ENCODE peak calls at places on chromosomes 11 and 22, in eight cellular contexts. P is psoas muscle, L is GM06990, O is cardiac muscle cell, Q is BE2C, J is pancreas, V is spleen, X is HL-60. Y is an unnamed sample.

GRCh38 chr22:35552846-35553245 is 12.2 kb downstream of the RASD2 start:
- DNase-seq in P (no peak), L (no peak), O (no peak), Q (no peak), J (no peak), V (no peak), X (no peak), Y (no peak)

GRCh38 chr11:2802389-2803185 is 83.0 kb downstream of the CDKN1C start:
- DNase-seq in P (peak; percentile 46), L (no peak), O (no peak), Q (peak; percentile 55), J (peak; percentile 7), V (peak; percentile 60), X (no peak), Y (no peak)

GRCh38 chr11:94024547-94024946 is 3.4 kb downstream of the HEPHL1 start:
- DNase-seq in P (no peak), L (no peak), O (no peak), Q (peak; percentile 33), J (no peak), V (no peak), X (no peak), Y (no peak)

GRCh38 chr22:46657996-46658947 is 38.1 kb downstream of the GRAMD4 start:
- DNase-seq in P (no peak), L (no peak), O (no peak), Q (no peak), J (no peak), V (no peak), X (no peak), Y (no peak)

GRCh38 chr11:123202723-123203122 is 7.7 kb upstream of the CLMP start:
- DNase-seq in P (no peak), L (no peak), O (no peak), Q (no peak), J (no peak), V (no peak), X (no peak), Y (no peak)

GRCh38 chr22:42026705-42027104 is 28.1 kb downstream of the WBP2NL start:
- DNase-seq in P (no peak), L (no peak), O (no peak), Q (no peak), J (no peak), V (no peak), X (no peak), Y (no peak)

GRCh38 chr11:10414659-10415058 is 40.4 kb upstream of the AMPD3 start:
- DNase-seq in P (peak; percentile 62), L (peak; percentile 9), O (no peak), Q (no peak), J (no peak), V (peak; percentile 86), X (no peak), Y (peak; percentile 74)

GRCh38 chr22:36243996-36244395 is 4.7 kb upstream of the APOL2 start:
- DNase-seq in P (no peak), L (no peak), O (no peak), Q (no peak), J (no peak), V (no peak), X (no peak), Y (no peak)

GRCh38 chr11:61362542-61362875 is 335 bp downstream of the TMEM138 start:
- DNase-seq in P (no peak), L (no peak), O (peak; percentile 55), Q (no peak), J (no peak), V (no peak), X (no peak), Y (peak; percentile 55)

GRCh38 chr11:16610738-16611388 is 127.6 kb upstream of the C11orf58 start:
- DNase-seq in P (peak; percentile 41), L (no peak), O (peak; percentile 19), Q (no peak), J (peak; percentile 8), V (no peak), X (no peak), Y (no peak)

GRCh38 chr22:41284465-41284864 is 1.5 kb downstream of the RANGAP1 start:
- DNase-seq in P (no peak), L (no peak), O (no peak), Q (no peak), J (no peak), V (no peak), X (no peak), Y (no peak)

GRCh38 chr11:133833899-133834296 is 11.4 kb downstream of the SPATA19 start:
- DNase-seq in P (no peak), L (no peak), O (no peak), Q (no peak), J (no peak), V (peak; percentile 69), X (no peak), Y (no peak)

GRCh38 chr22:30903876-30904460 is 64.6 kb downstream of the MORC2 start:
- DNase-seq in P (no peak), L (no peak), O (no peak), Q (no peak), J (no peak), V (no peak), X (no peak), Y (no peak)

GRCh38 chr22:45225732-45226560 is 14.7 kb downstream of the KIAA0930 start:
- DNase-seq in P (peak; percentile 74), L (no peak), O (no peak), Q (no peak), J (no peak), V (peak; percentile 83), X (peak; percentile 96), Y (peak; percentile 60)

GRCh38 chr22:35555351-35555915 is 14.8 kb downstream of the RASD2 start:
- DNase-seq in P (no peak), L (no peak), O (no peak), Q (peak; percentile 58), J (no peak), V (no peak), X (no peak), Y (peak; percentile 37)

GRCh38 chr11:124086447-124086846 is 28.8 kb upstream of the VWA5A start:
- DNase-seq in P (no peak), L (no peak), O (peak; percentile 34), Q (peak; percentile 23), J (no peak), V (no peak), X (no peak), Y (no peak)

GRCh38 chr11:22192642-22193347 is at the start of gene ANO5:
- DNase-seq in P (peak; percentile 92), L (peak; percentile 76), O (peak; percentile 80), Q (peak; percentile 75), J (peak; percentile 70), V (peak; percentile 78), X (peak; percentile 5), Y (peak; percentile 1)

GRCh38 chr11:22193348-22194051 is 615 bp downstream of the ANO5 start:
- DNase-seq in P (peak; percentile 60), L (peak; percentile 64), O (peak; percentile 67), Q (peak; percentile 36), J (peak; percentile 37), V (peak; percentile 73), X (no peak), Y (no peak)

GRCh38 chr11:22190827-22191463 is 1.9 kb upstream of the ANO5 start:
- DNase-seq in P (no peak), L (peak; percentile 38), O (no peak), Q (no peak), J (no peak), V (no peak), X (no peak), Y (no peak)

GRCh38 chr11:22189660-22190059 is 3.2 kb upstream of the ANO5 start:
- DNase-seq in P (no peak), L (no peak), O (peak; percentile 35), Q (no peak), J (no peak), V (no peak), X (no peak), Y (no peak)

DNA sequence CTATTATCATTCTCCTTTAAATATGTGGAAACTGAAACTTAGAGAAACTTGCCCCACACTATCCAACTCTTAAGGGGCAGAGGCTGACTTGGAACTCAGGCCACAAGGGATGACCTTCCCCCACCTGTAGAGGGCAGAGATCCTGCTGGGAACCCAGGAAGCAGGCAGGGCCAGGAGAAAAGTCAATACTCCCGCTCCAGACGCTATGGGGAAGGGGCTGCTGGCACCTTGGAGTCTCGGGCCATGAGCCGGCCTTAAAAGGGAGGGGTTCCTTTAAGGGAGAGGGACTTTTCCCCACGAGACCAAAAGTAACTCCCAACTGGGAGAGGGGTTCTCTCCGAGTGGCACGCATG is 620 bp upstream of the ANO5 start:
- DNase-seq in P (no peak), L (no peak), O (peak; percentile 36), Q (peak; percentile 17), J (peak; percentile 43), V (no peak), X (no peak), Y (no peak)
- H3K4me3 ChIP-seq in P (peak overlapping the region; percentile 86), L (peak overlapping the region; percentile 89), O (peak overlapping the region; percentile 49), Q (peak overlapping the region; percentile 77), J (peak overlapping the region; percentile 34), V (peak overlapping the region; percentile 47), X (peak overlapping the region; percentile 56), Y (peak overlapping the region; percentile 45)

GRCh38 chr11:3959015-3959917 is 103.8 kb downstream of the STIM1 start:
- DNase-seq in P (no peak), L (no peak), O (no peak), Q (no peak), J (no peak), V (no peak), X (no peak), Y (peak; percentile 35)
- TF ChIP-seq CTCF in P (peak; percentile 8), L (no peak), O (peak; percentile 27), Q (peak; percentile 41), J (no peak), V (no peak), X (no peak), Y (peak; percentile 9)

DNA sequence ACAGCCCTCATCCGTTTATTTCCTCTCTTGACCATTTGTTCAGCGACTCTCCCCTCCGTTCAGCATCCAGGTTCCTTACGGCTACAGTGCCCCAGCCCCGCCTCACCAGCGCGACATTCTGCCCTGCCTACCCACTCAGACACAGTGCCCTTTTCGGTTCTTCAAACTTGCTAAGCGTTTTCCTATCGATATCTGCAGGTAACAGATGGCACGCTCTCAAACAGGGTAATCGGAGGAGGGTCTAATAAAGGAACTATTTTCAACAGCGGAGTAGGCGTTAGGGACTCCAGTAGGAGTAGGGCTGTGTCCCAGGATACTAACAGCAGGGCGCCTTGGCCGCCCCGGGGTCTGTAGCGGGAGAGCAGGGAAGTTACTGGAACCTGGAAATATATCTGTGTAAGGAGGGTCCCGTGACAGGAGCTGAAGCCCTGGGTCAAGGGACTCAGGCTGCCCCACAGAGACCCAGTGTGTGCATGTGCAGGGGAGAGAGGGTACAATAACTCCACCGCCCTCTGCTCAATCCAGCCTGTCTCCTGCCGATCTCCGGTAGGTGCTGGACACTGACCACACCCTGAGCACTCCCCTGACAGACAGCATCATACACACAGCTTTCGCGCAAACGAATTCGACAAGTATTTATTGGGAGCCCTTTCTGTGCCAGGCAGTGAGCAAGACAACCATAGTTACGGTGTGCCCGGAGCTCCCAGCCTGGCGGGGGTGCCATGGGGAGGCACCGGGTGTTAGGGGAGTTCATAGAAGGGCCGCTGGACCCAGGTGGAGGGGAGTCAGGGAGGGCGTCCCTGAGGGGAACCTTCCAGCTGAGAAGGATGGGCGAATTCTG is 2.1 kb downstream of the KLHL35 start:
- DNase-seq in P (peak; percentile 39), L (no peak), O (no peak), Q (no peak), J (no peak), V (peak; percentile 65), X (no peak), Y (no peak)
- H3K4me3 ChIP-seq in P (peak overlapping the region; percentile 51), L (peak overlapping the region; percentile 34), O (peak overlapping the region; percentile 32), Q (peak overlapping the region; percentile 43), J (peak overlapping the region; percentile 26), V (peak overlapping the region; percentile 44), X (peak overlapping the region; percentile 37), Y (peak overlapping the region; percentile 25)

DNA sequence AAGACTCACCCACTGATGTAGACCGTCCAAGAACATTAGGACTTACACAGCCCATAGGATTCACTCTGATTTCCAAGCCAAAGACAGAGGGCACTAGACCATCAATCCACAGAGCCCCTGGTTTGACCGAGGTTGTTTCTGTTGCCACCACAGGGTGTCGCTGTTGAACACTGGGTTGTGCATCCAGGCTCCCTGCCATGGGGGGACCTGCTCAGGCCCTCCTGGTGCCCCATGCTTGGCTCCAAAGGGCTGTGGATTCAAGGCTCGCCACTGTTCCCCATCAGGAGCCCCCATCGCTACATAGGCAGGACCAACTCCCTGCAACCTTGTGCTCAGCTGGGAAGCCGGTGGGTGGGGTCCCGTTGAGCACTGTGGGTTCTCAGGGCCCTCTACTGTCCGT is 128.0 kb upstream of the ANO1 start:
- DNase-seq in P (peak; percentile 30), L (no peak), O (no peak), Q (peak; percentile 66), J (no peak), V (peak; percentile 24), X (no peak), Y (no peak)
- TF ChIP-seq CTCF in P (peak; percentile 16), L (peak; percentile 40), O (peak; percentile 45), Q (peak; percentile 93), J (no peak), V (no peak), X (peak; percentile 21), Y (peak; percentile 38)